ENCODE peak calls at places on chromosomes 13 and 19, in eight cellular contexts. O is activated T-cell treated with anti-CD3 and anti-CD28 coated beads for 1 hour; C is left ventricle myocardium inferior; B is mucosa of gallbladder; N is NB4; X is stimulated activated CD4-positive, alpha-beta T cell treated with anti-CD3 and anti-CD28 coated beads, Interleukin-15, amount 100 ng/mL, for 1 hour; T is Peyer's patch; E is lower lobe of right lung. Y is an unnamed sample.

GRCh38 chr13:88802886-88803285 is 1131.7 kb downstream of the SLITRK5 start:
- DNase-seq in B (no peak), O (no peak), N (no peak), X (no peak), T (no peak), C (no peak), E (no peak), Y (no peak)

GRCh38 chr19:48393559-48394330 is at the start of gene GRIN2D:
- DNase-seq in N (peak), T (peak), X (no peak), C (no peak), O (no peak), B (no peak), E (no peak), Y (no peak)

GRCh38 chr19:51750381-51751124 is 1.1 kb downstream of the FPR1 start:
- DNase-seq in E (no peak), C (no peak), T (no peak), N (no peak), B (no peak), X (no peak), O (no peak), Y (no peak)

GRCh38 chr19:37683520-37683919 is 28.3 kb upstream of the ZFP30 start:
- DNase-seq in T (no peak), N (no peak), C (no peak), E (no peak), B (no peak), O (no peak), X (no peak), Y (no peak)

GRCh38 chr19:41646589-41647204 is 19.8 kb upstream of the CEACAM4 start:
- DNase-seq in O (peak), X (no peak), B (no peak), T (no peak), C (no peak), E (peak), N (peak), Y (no peak)

GRCh38 chr19:3721131-3721899 is 13.1 kb downstream of the TJP3 start:
- DNase-seq in E (peak), B (peak), C (peak), O (peak), X (peak), T (peak), N (peak), Y (peak)

GRCh38 chr19:3470500-3471128 is 9.7 kb downstream of the SMIM24 start:
- DNase-seq in B (no peak), O (no peak), E (no peak), N (no peak), X (no peak), C (no peak), T (no peak), Y (no peak)

GRCh38 chr13:107211073-107211472 is 643.1 kb upstream of the ARGLU1 start:
- DNase-seq in B (peak), E (peak), O (peak), C (peak), X (no peak), N (peak), T (peak), Y (peak)

GRCh38 chr13:26074706-26075105 is 22.9 kb upstream of the SHISA2 start:
- DNase-seq in B (no peak), X (no peak), T (no peak), C (no peak), E (no peak), O (no peak), N (no peak), Y (no peak)

GRCh38 chr13:50081899-50082425 is 66.7 kb downstream of the KCNRG start:
- DNase-seq in E (peak), O (peak), B (peak), C (peak), T (peak), X (peak), N (peak), Y (peak)

GRCh38 chr13:42107006-42107405 is 58.6 kb downstream of the DGKH start:
- DNase-seq in X (no peak), B (no peak), T (no peak), O (no peak), C (no peak), N (no peak), E (no peak), Y (no peak)

GRCh38 chr19:43839139-43839538 is 12.0 kb downstream of the ZNF283 start:
- DNase-seq in T (no peak), O (no peak), X (no peak), E (no peak), B (no peak), C (no peak), N (no peak), Y (no peak)

GRCh38 chr13:30051531-30052060 is 201.2 kb upstream of the UBL3 start:
- DNase-seq in X (no peak), N (peak), E (no peak), C (no peak), T (no peak), O (no peak), B (no peak), Y (no peak)

GRCh38 chr19:4802711-4803110 is 11.2 kb downstream of the FEM1A start:
- DNase-seq in N (no peak), E (no peak), C (peak), X (no peak), T (no peak), O (no peak), B (no peak), Y (no peak)

GRCh38 chr13:39505151-39505550 is 97.8 kb downstream of the LHFPL6 start:
- DNase-seq in C (no peak), N (no peak), O (no peak), E (no peak), T (no peak), B (no peak), X (no peak), Y (no peak)

GRCh38 chr19:7618366-7618765 is 11.0 kb downstream of the XAB2 start:
- DNase-seq in C (no peak), E (no peak), T (no peak), X (no peak), O (no peak), B (peak), N (no peak), Y (no peak)

GRCh38 chr13:73908809-73909208 is 225.4 kb downstream of the KLF12 start:
- DNase-seq in T (no peak), X (no peak), C (no peak), E (no peak), N (no peak), O (no peak), B (no peak), Y (no peak)

GRCh38 chr19:48859711-48860572 is 8.5 kb downstream of the PLEKHA4 start:
- DNase-seq in T (no peak), B (peak), C (peak), E (peak), X (no peak), N (peak), O (no peak), Y (no peak)

GRCh38 chr19:48413879-48414623 is 20.6 kb downstream of the GRIN2D start:
- DNase-seq in T (no peak), O (no peak), X (no peak), C (no peak), N (peak), B (no peak), E (no peak), Y (no peak)

GRCh38 chr13:31045621-31046081 is 113.2 kb downstream of the TEX26 start:
- DNase-seq in E (peak), T (peak), N (peak), O (peak), B (peak), C (no peak), X (peak), Y (peak)

GRCh38 chr19:57655443-57655842 is 13.3 kb upstream of the ZSCAN4 start:
- DNase-seq in T (no peak), B (no peak), X (no peak), N (no peak), E (no peak), C (no peak), O (no peak), Y (no peak)